ENCODE peak calls at places on chromosomes 4 and X, in eight cellular contexts. J is activated CD8-positive, alpha-beta memory T cell treated with anti-CD3 and anti-CD28 coated beads for 4 hours; Z is colonic mucosa; I is HT1080; E is activated CD4-positive, alpha-beta T cell treated with anti-CD3 and anti-CD28 coated beads for 4 hours; R is omental fat pad; H is cardiac fibroblast; N is prostate gland. D is an unnamed sample.

GRCh38 chrX:1427756-1428155 is 25.0 kb downstream of the ASMTL start:
- DNase-seq in J (no peak), Z (no peak), I (no peak), E (no peak), R (no peak), H (no peak), N (no peak), D (no peak)

GRCh38 chrX:45740291-45740690 is 539.6 kb upstream of the DIPK2B start:
- DNase-seq in J (no peak), Z (no peak), I (no peak), E (no peak), R (no peak), H (no peak), N (no peak), D (no peak)

GRCh38 chr4:62407534-62407933 is 1207.4 kb downstream of the ADGRL3 start:
- DNase-seq in J (no peak), Z (no peak), I (no peak), E (no peak), R (no peak), H (no peak), N (no peak), D (no peak)

GRCh38 chrX:43949669-43950068 is 23.5 kb downstream of the NDP start:
- DNase-seq in J (no peak), Z (no peak), I (peak; percentile 24), E (peak; percentile 13), R (no peak), H (peak; percentile 8), N (no peak), D (peak; percentile 26)

GRCh38 chr4:6107114-6107791 is 89.0 kb upstream of the C4orf50 start:
- DNase-seq in J (no peak), Z (no peak), I (no peak), E (no peak), R (no peak), H (no peak), N (no peak), D (no peak)

GRCh38 chr4:105197777-105198176 is 51.1 kb downstream of the TET2 start:
- DNase-seq in J (no peak), Z (no peak), I (no peak), E (no peak), R (no peak), H (no peak), N (no peak), D (no peak)

GRCh38 chr4:22678851-22679517 is 13.8 kb upstream of the GBA3 start:
- DNase-seq in J (no peak), Z (no peak), I (no peak), E (no peak), R (no peak), H (no peak), N (no peak), D (no peak)

GRCh38 chr4:48237996-48238645 is 31.5 kb downstream of the TEC start:
- DNase-seq in J (no peak), Z (no peak), I (peak; percentile 19), E (no peak), R (no peak), H (peak; percentile 18), N (no peak), D (no peak)

D was measured in mucosa of gallbladder.